ENCODE peak calls at places on chromosomes 3 and 15, in seven cellular contexts. U is body of pancreas; F is esophagus squamous epithelium; E is tibial artery; Y is right lobe of liver; W is CD8-positive, alpha-beta T cell; O is PC-9. R is an unnamed sample. For H3K4me1, the result is how much of the 10 kb centered on the place peaks cover.

GRCh38 chr3:63662500-63662899 is 10.0 kb downstream of the SNTN start:
- DNase-seq in U (no peak), O (no peak), Y (no peak), W (no peak), F (no peak), E (no peak), R (no peak)

GRCh38 chr15:67834249-67834592 is 5.6 kb downstream of the RNU6-1 start:
- DNase-seq in F (no peak), W (no peak), O (no peak), U (no peak), Y (no peak), E (no peak), R (no peak)

GRCh38 chr15:31485911-31486461 is 159.4 kb downstream of the KLF13 start:
- DNase-seq in E (peak), W (no peak), Y (no peak), U (no peak), F (no peak), O (no peak), R (peak)

GRCh38 chr15:101105059-101105851 is 146.6 kb downstream of the CHSY1 start:
- DNase-seq in F (no peak), W (no peak), E (no peak), Y (no peak), U (no peak), O (no peak), R (no peak)

GRCh38 chr3:95899494-95899893 is 914.9 kb upstream of the EPHA6 start:
- DNase-seq in O (no peak), W (no peak), U (no peak), E (no peak), F (no peak), Y (no peak), R (no peak)

GRCh38 chr3:21705769-21706168 is 45.2 kb downstream of the ZNF385D start:
- DNase-seq in O (peak), Y (peak), U (peak), W (no peak), F (no peak), E (peak), R (no peak)

GRCh38 chr15:72176155-72176554 is 21.4 kb downstream of the GRAMD2A start:
- DNase-seq in O (no peak), Y (no peak), E (no peak), U (no peak), F (no peak), W (no peak), R (no peak)

GRCh38 chr3:74079961-74080562 is 455.3 kb upstream of the PDZRN3 start:
- DNase-seq in E (no peak), O (no peak), F (no peak), Y (no peak), U (no peak), W (no peak), R (no peak)

GRCh38 chr3:127754411-127755304 is 67.7 kb downstream of the MGLL start:
- DNase-seq in Y (no peak), F (no peak), U (peak), W (no peak), O (no peak), E (no peak), R (peak)

GRCh38 chr15:78727561-78727960 is 83.7 kb downstream of the ADAMTS7 start:
- DNase-seq in U (no peak), F (no peak), O (no peak), E (no peak), W (no peak), Y (no peak), R (no peak)

GRCh38 chr3:167843483-167843882 is 108.0 kb downstream of the SERPINI1 start:
- DNase-seq in Y (no peak), W (no peak), O (no peak), F (no peak), E (no peak), U (no peak), R (no peak)

GRCh38 chr3:167843886-167844285 is 108.4 kb downstream of the SERPINI1 start:
- DNase-seq in U (no peak), E (no peak), O (no peak), F (no peak), W (no peak), Y (no peak), R (no peak)

GRCh38 chr3:167837430-167837829 is 101.9 kb downstream of the SERPINI1 start:
- DNase-seq in F (no peak), Y (no peak), U (no peak), W (no peak), E (no peak), O (no peak), R (no peak)

GRCh38 chr3:167839460-167839859 is 103.9 kb downstream of the SERPINI1 start:
- DNase-seq in E (no peak), Y (no peak), U (no peak), F (no peak), W (no peak), O (no peak), R (no peak)

GRCh38 chr3:167840247-167840646 is 104.7 kb downstream of the SERPINI1 start:
- DNase-seq in Y (no peak), W (no peak), F (no peak), U (no peak), E (no peak), O (no peak), R (no peak)
- H3K4me1 ChIP-seq in Y (under half), W (under half), F (under half), U (under half), E (under half), O (under half), R (under half)

DNA sequence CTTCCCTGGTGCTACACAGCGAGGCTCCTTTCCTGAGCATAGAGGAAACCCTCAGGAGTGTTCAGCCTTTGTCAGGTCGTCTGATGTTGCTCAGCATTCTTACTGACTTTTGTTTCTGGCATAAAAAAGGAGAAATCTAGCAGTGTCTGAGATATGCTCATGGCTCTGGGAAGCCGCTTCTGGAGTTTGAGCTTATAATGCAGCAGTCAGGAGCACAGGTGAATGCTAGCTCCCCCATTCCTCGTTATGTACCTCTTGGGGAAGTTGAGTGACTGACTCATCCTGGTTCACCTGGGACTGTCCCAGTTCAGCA is 49.2 kb upstream of the MYZAP start:
- DNase-seq in F (no peak), U (no peak), E (no peak), O (no peak), Y (no peak), W (no peak), R (no peak)
- TF ChIP-seq CTCF in F (no peak), U (no peak), E (no peak), O (peak), Y (no peak), W (no peak), R (no peak)

GRCh38 chr3:22724439-22724838 is 478.7 kb upstream of the UBE2E2 start:
- DNase-seq in W (no peak), O (no peak), F (no peak), Y (no peak), U (no peak), E (no peak), R (no peak)
- H3K27ac ChIP-seq in W (no peak), O (no peak), F (no peak), Y (no peak), U (no peak), E (no peak), R (no peak)

GRCh38 chr15:90099072-90099867 is 3.0 kb downstream of the IDH2 start:
- DNase-seq in O (no peak), F (no peak), W (no peak), U (no peak), E (no peak), Y (peak), R (no peak)
- H3K4me1 ChIP-seq in O (half or more), F (half or more), W (half or more), U (half or more), E (half or more), Y (under half), R (under half)

GRCh38 chr3:59607628-59608027 is 557.8 kb upstream of the CFAP20DC start:
- DNase-seq in W (no peak), E (no peak), Y (no peak), F (no peak), O (no peak), U (no peak), R (no peak)
- TF ChIP-seq CTCF in W (no peak), E (peak), Y (peak), F (no peak), O (no peak), U (no peak), R (peak)

DNA sequence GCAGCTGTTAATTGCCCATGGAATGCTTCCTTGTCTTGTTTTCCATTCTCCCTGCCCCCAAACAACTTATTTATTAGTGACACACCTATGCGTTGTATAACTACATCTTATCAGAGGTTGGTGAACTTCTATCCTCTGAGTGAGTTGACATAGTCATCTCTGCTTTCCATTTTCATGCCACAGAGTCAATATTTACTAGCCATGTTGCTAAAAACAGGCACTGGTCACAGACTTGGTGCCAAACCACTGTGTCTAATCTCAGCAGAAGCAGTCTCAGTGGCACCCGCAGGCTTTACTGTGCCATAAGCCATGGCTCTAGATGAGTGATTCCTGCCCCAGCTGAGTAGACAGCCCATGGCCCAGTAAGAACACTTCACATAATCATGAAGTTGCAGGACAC is 26.5 kb downstream of the DAPK2 start:
- DNase-seq in E (no peak), W (no peak), O (peak), Y (peak), F (no peak), U (peak), R (no peak)
- H3K27ac ChIP-seq in E (no peak), W (no peak), O (no peak), Y (peak), F (no peak), U (peak), R (no peak)

GRCh38 chr15:57235186-57235585 is 141.1 kb upstream of the CGNL1 start:
- DNase-seq in U (no peak), Y (no peak), O (no peak), W (no peak), E (no peak), F (no peak), R (no peak)

GRCh38 chr15:57235865-57236264 is 140.4 kb upstream of the CGNL1 start:
- DNase-seq in E (no peak), W (no peak), Y (no peak), O (no peak), U (no peak), F (no peak), R (no peak)

GRCh38 chr15:57227899-57228298 is 148.4 kb upstream of the CGNL1 start:
- DNase-seq in O (no peak), U (no peak), Y (no peak), E (no peak), F (no peak), W (no peak), R (no peak)

GRCh38 chr15:57234156-57234555 is 142.1 kb upstream of the CGNL1 start:
- DNase-seq in Y (no peak), F (no peak), U (no peak), O (no peak), W (no peak), E (no peak), R (no peak)

GRCh38 chr15:57231559-57231958 is 144.7 kb upstream of the CGNL1 start:
- DNase-seq in U (no peak), O (no peak), W (no peak), E (no peak), Y (no peak), F (no peak), R (no peak)
- H3K4me1 ChIP-seq in U (under half), O (under half), W (under half), E (under half), Y (under half), F (under half), R (under half)

DNA sequence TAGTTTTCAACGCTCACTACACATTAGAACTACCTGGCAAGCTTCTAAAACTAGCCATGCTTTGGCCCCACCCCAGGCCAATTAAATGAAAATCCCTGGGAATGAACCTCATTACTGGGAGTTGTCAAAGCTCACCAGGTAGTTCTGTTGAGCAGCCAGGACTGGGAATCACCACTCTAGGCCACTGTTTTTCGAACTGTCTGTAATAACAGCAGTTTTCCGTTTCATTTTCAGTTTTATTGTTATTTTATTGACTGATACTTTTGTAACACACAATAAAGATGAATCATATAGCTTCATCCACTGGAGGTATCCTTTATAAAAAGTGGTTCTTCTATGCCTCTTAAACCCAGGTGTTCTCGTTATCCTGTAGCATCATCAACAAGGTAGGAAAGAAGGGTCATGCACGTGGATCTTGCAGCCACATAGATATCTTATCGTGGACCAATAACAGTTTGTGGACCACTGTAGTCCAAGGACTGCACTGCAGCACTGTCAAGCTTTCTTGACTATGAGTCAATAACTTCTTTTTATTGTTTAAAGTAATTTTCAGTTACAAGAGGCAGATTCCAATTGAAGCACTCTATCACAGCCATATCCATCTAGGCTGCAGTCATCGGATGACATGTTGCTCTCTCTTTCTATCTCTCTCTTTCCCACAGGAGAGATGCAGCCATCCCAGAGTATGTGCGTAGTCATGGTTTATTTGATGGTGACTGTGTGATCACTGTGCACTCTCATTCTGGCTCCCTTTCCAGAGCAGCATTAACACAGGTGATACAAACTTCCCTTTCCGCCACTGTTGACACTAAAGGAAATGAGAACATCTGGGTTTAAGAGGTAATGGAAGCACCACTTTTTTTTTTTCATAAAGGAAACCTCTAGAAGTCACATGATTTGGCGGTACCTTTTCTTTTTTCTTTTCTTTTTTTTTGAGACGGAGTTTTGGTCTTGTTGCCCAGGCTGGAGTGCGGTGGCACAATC is 39.0 kb upstream of the BLM start:
- DNase-seq in O (no peak), W (no peak), Y (no peak), F (no peak), U (no peak), E (no peak), R (no peak)
- TF ChIP-seq CTCF in O (no peak), W (no peak), Y (no peak), F (no peak), U (no peak), E (no peak), R (no peak)

DNA sequence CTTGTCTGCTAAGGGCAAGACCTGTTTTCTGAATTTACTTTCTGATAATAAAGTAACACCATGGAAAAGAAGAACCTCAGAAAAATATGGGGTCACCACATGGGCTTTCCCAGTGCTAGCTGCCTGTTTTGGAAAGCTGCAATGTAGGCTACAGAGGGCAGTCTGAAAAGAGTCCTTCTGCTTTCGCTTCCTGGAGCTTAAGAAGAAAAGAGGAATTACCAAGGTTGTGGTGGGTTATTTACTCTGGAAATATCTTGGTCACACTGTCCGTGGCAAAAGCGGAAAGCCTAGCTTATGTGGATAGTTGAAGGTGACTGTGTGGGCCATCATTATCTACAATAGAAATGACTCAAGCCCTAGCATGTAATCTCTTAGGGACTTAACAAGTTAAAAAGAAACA is 31.7 kb upstream of the IP6K2 start:
- DNase-seq in Y (no peak), E (no peak), W (no peak), U (peak), F (no peak), O (no peak), R (no peak)
- H3K27ac ChIP-seq in Y (peak), E (no peak), W (no peak), U (no peak), F (peak), O (no peak), R (no peak)